ENCODE peak calls at places on chromosome 4, in four cellular contexts. P, S, Z and L are unnamed samples.

GRCh38 chr4:142372570-142373300 is 473.4 kb downstream of the INPP4B start:
- DNase-seq in P (no peak), S (no peak), Z (no peak), L (no peak)

GRCh38 chr4:19117022-19117421 is 1095.5 kb upstream of the LCORL start:
- DNase-seq in P (no peak), S (no peak), Z (no peak), L (no peak)

GRCh38 chr4:123838426-123838825 is 441.8 kb downstream of the SPRY1 start:
- DNase-seq in P (no peak), S (no peak), Z (no peak), L (no peak)

GRCh38 chr4:3111461-3111860 is 37.0 kb downstream of the HTT start:
- DNase-seq in P (no peak), S (no peak), Z (no peak), L (no peak)

GRCh38 chr4:76486588-76487276 is 51.7 kb downstream of the SHROOM3 start:
- DNase-seq in P (no peak), S (no peak), Z (no peak), L (no peak)

GRCh38 chr4:100936676-100937390 is 410.5 kb downstream of the PPP3CA start:
- DNase-seq in P (no peak), S (no peak), Z (no peak), L (no peak)

GRCh38 chr4:41146716-41147506 is 67.4 kb downstream of the APBB2 start:
- DNase-seq in P (no peak), S (no peak), Z (no peak), L (no peak)

GRCh38 chr4:54109226-54110018 is 9.5 kb downstream of the GSX2 start:
- DNase-seq in P (no peak), S (peak; percentile 33), Z (no peak), L (no peak)

GRCh38 chr4:128711361-128711760 is 98.1 kb upstream of the JADE1 start:
- DNase-seq in P (no peak), S (no peak), Z (no peak), L (peak; percentile 40)

GRCh38 chr4:150664935-150665334 is 83.0 kb downstream of the MAB21L2 start:
- DNase-seq in P (no peak), S (no peak), Z (peak; percentile 7), L (no peak)

GRCh38 chr4:154744341-154744948 is 645 bp downstream of the LRAT start:
- DNase-seq in P (no peak), S (peak; percentile 10), Z (no peak), L (no peak)

GRCh38 chr4:54165438-54165837 is 63.7 kb upstream of the PDGFRA start:
- DNase-seq in P (no peak), S (no peak), Z (peak; percentile 7), L (no peak)

GRCh38 chr4:165294907-165295306 is 32.6 kb upstream of the MSMO1 start:
- DNase-seq in P (no peak), S (no peak), Z (no peak), L (no peak)

GRCh38 chr4:105306158-105306781 is 159.6 kb downstream of the TET2 start:
- DNase-seq in P (no peak), S (no peak), Z (no peak), L (no peak)

GRCh38 chr4:122826596-122827257 is at the start of gene FGF2:
- DNase-seq in P (peak; percentile 76), S (peak; percentile 78), Z (no peak), L (peak; percentile 58)

GRCh38 chr4:96016615-96017299 is 176.9 kb downstream of the PDHA2 start:
- DNase-seq in P (peak; percentile 1), S (no peak), Z (no peak), L (no peak)

GRCh38 chr4:182212211-182212761 is 30.9 kb upstream of the TENM3 start:
- DNase-seq in P (no peak), S (no peak), Z (no peak), L (peak; percentile 19)

GRCh38 chr4:77201343-77201742 is 44.3 kb downstream of the CCNG2 start:
- DNase-seq in P (no peak), S (no peak), Z (no peak), L (no peak)

GRCh38 chr4:69951602-69952001 is 13.9 kb downstream of the CSN2 start:
- DNase-seq in P (no peak), S (no peak), Z (no peak), L (no peak)

GRCh38 chr4:1660948-1661677 is 23.0 kb downstream of the FAM53A start:
- DNase-seq in P (no peak), S (no peak), Z (no peak), L (no peak)

GRCh38 chr4:140126261-140126660 is 27.7 kb downstream of the MAML3 start:
- DNase-seq in P (no peak), S (no peak), Z (no peak), L (no peak)

DNA sequence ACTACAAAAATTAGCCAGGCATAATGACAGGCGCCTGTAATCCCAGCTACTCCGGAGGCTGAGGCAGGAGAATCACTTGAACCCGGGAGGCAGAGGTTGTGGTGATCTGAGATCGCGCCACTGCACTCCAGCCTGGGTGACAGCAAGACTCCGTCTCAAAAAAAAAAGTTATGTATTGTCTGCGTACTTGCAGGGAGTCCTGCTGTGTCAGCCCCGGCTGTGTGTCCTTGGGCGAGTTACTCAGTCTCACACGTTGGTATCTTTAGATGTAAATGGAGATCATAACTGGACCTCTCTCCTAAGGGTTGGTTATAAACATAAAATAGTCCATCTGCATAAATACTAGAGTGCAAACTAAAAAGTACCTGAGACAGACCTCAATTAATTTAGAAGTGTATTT is 22.7 kb upstream of the TBC1D14 start:
- DNase-seq in P (no peak), S (no peak), Z (no peak), L (no peak)
- TF ChIP-seq ELF4 in P (no peak), S (no peak), Z (no peak), L (no peak)

GRCh38 chr4:187383181-187383580 is 612.4 kb upstream of the ZFP42 start:
- DNase-seq in P (no peak), S (no peak), Z (no peak), L (no peak)
- TF ChIP-seq ELF4 in P (no peak), S (no peak), Z (no peak), L (no peak)

DNA sequence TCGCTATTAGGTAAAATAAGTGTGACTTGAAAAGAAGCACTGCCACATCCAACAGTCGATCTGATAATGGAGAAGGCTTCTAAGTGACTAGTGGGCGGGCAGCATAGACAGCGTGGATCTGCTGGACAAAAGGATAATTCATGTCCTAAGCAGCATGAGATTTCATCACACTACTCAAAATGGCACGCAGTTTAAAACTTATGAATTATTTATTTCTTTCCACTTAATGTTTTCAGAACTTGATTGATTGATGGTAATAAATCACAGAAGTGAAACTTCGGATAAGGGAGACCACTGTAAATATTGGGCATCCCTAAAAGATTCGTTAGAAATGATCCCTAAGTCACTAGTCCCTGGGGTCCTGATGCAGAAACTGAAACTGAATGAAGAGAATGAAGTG is 93.0 kb upstream of the ANK2 start:
- DNase-seq in P (no peak), S (no peak), Z (no peak), L (no peak)
- TF ChIP-seq ELF4 in P (no peak), S (no peak), Z (no peak), L (no peak)

DNA sequence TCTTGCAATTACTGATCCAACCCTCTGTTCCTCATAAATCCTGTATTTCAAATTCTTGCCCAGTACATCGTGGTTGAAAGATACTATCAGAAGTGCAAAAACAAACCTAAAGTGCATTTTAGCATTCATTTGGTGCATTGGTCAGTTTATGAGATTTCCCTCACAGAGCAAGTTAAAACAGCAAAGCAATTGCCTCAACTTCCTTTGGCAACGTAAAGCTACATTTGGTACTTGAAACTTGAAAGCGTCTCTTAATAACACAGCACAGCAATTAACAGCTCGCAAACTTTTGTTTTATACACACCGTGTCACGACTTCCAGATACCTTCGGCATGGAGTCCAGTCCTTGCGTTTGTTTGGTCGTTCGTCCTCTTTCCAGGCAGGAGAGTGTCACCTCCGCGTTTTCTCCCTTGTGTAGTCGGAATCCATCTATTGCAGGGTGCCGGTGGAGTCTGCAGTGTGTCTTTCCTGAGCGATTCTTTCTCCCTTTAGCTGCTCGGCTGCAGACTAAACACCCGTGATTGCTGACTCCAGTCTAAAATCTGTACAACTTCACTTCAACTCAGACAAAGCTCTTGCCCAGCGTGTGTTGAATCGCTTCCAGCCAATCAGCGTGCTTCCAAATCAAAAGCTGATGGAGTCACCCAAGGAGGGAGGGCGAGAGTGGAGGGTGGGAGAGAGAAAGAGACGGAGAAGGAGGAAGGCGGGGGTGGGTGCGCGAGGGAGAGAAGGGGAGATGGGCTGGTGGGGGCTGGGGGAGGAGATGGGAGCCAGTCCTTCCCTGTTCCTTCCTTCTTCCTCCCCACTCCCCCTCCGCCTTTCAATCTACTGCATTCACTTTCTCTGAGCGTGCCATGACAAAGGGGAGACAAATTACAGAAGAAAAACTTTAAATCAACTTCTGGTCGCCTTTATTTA is at the start of gene PCDH18:
- DNase-seq in P (no peak), S (peak; percentile 77), Z (no peak), L (peak; percentile 64)
- TF ChIP-seq ELF4 in P (no peak), S (no peak), Z (no peak), L (no peak)

GRCh38 chr4:10102193-10102980 is 14.2 kb downstream of the WDR1 start:
- DNase-seq in P (no peak), S (no peak), Z (no peak), L (no peak)

GRCh38 chr4:10099521-10100325 is 16.9 kb downstream of the WDR1 start:
- DNase-seq in P (no peak), S (no peak), Z (no peak), L (no peak)

GRCh38 chr4:10100734-10101216 is 15.8 kb downstream of the WDR1 start:
- DNase-seq in P (no peak), S (no peak), Z (no peak), L (no peak)

GRCh38 chr4:10102981-10103330 is 13.6 kb downstream of the WDR1 start:
- DNase-seq in P (no peak), S (no peak), Z (no peak), L (no peak)

DNA sequence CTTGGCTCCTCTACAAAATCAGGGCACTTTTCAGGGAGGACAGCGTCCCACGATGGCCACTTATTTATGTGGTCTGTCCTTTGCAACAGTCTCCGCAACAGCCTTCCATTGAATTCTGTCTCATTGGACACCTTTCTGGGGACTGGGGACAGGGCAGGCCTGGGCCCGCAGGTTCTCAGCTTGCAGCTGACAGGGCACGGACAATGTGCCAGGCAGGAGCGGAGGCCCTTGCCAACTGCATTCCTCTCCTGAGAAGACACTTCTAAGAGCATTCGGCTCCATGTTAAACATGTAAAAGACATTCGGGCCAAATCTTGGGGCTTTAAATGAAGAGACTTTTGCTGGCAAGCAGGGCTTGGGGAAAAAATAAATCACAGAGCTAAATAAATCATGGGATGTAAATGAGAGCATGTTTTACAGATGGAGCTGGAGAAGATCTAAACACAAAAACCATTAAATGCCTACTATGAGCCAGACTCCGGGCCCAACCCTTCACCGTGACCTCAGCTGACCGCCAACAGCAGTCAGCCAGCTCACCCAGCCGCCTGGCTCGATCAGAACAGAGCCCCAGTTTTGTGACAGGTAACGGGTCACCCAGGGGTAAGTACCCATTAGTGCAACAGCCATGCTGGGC is 14.9 kb downstream of the WDR1 start:
- DNase-seq in P (no peak), S (no peak), Z (no peak), L (no peak)
- TF ChIP-seq ELF4 in P (no peak), S (no peak), Z (no peak), L (no peak)

GRCh38 chr4:39232100-39232499 is 49.8 kb downstream of the WDR19 start:
- DNase-seq in P (no peak), S (no peak), Z (no peak), L (no peak)

GRCh38 chr4:39228377-39228776 is 46.0 kb downstream of the WDR19 start:
- DNase-seq in P (no peak), S (no peak), Z (no peak), L (no peak)

GRCh38 chr4:39227906-39228305 is 45.6 kb downstream of the WDR19 start:
- DNase-seq in P (no peak), S (no peak), Z (no peak), L (no peak)

GRCh38 chr4:39231660-39232059 is 49.3 kb downstream of the WDR19 start:
- DNase-seq in P (no peak), S (no peak), Z (no peak), L (no peak)

GRCh38 chr4:39230462-39230861 is 48.1 kb downstream of the WDR19 start:
- DNase-seq in P (peak; percentile 11), S (no peak), Z (no peak), L (no peak)
- TF ChIP-seq ELF4 in P (no peak), S (no peak), Z (no peak), L (no peak)